ENCODE peak calls at places on chromosomes 11 and 22, in nine cellular contexts. W, M, F, L, E, J, K, D and R are unnamed samples.
A peak's percentile ranks its signal among the peaks of the same experiment; 100 is the strongest.

GRCh38 chr22:49934144-49934890 is 15.9 kb downstream of the CRELD2 start:
- DNase-seq in K (peak; percentile 18), L (no peak), E (no peak), W (no peak), J (peak; percentile 9), D (no peak), F (peak; percentile 75), M (peak; percentile 47), R (no peak)

GRCh38 chr22:17430298-17430900 is 61.1 kb downstream of the CECR2 start:
- DNase-seq in D (no peak), M (peak; percentile 96), L (peak; percentile 87), F (peak; percentile 32), J (peak; percentile 95), E (no peak), W (no peak), K (no peak), R (no peak)

GRCh38 chr11:40384991-40385390 is 1074.5 kb downstream of the LRRC4C start:
- DNase-seq in D (no peak), K (no peak), E (no peak), L (peak; percentile 4), F (no peak), M (peak; percentile 64), W (peak; percentile 14), J (peak; percentile 8), R (no peak)

GRCh38 chr11:82995754-82996398 is 75.8 kb downstream of the RAB30 start:
- DNase-seq in E (no peak), D (peak; percentile 24), L (peak; percentile 65), F (no peak), W (peak; percentile 67), K (no peak), J (peak; percentile 65), M (peak; percentile 41), R (no peak)

GRCh38 chr11:129866328-129866727 is 29.1 kb downstream of the NFRKB start:
- DNase-seq in J (no peak), M (no peak), E (no peak), L (no peak), F (no peak), K (no peak), D (no peak), W (no peak), R (no peak)

GRCh38 chr22:39518124-39518786 is 2.1 kb upstream of the ATF4 start:
- DNase-seq in K (no peak), F (no peak), D (no peak), J (peak; percentile 60), L (peak; percentile 56), E (no peak), W (no peak), M (no peak), R (no peak)

GRCh38 chr22:48424661-48425060 is 1403.0 kb downstream of the BRD1 start:
- DNase-seq in W (no peak), M (no peak), K (no peak), E (no peak), D (no peak), F (no peak), L (no peak), J (no peak), R (no peak)

GRCh38 chr11:116853461-116854073 is 16.1 kb upstream of the APOA1 start:
- DNase-seq in E (no peak), W (peak; percentile 92), F (peak; percentile 97), K (peak; percentile 99), L (peak; percentile 77), M (peak; percentile 90), D (no peak), J (peak; percentile 92), R (peak; percentile 72)

GRCh38 chr22:37177221-37177620 is 10.8 kb downstream of the C1QTNF6 start:
- DNase-seq in E (no peak), M (no peak), W (no peak), D (no peak), F (no peak), J (no peak), L (no peak), K (no peak), R (no peak)

GRCh38 chr11:112795142-112795815 is 165.9 kb upstream of the NCAM1 start:
- DNase-seq in L (peak; percentile 69), E (no peak), F (peak; percentile 66), J (peak; percentile 60), K (peak; percentile 70), M (peak; percentile 20), W (no peak), D (peak; percentile 48), R (peak; percentile 24)

DNA sequence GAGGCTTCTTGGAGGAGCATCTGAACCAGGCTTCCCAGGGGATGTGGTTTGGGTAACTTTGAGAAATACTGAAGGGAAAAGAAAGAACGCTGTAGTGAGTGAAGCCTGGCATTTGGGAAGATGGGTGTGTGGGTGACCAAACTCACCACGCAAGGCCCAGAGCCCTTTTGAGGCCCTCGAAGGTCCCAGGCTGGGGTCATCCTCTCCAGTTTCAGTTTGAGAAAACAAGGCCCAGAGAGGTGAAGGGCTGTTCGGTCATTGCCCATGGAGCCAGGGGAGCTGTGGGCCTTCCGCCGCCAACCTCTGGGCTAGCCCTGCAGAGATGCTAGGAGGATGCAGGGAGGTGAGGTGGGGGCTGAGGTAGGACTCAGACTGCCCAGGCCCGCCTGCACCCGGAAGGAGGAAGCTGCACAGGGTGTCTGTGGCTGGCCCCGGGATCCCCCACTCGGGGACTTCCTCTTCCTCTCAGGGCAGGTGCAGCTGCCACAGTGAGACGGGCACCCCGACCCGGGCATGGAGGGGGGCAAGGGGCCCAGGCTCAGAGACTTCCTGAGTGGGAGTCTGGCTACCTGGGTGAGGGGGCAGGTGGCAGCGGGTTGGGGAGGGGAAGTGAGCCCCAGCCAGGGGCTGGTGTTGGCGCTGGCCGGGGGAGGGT is at the start of gene CCDC88B:
- DNase-seq in W (no peak), L (no peak), K (no peak), E (peak; percentile 50), D (peak; percentile 59), F (peak; percentile 78), J (no peak), M (no peak), R (peak; percentile 50)
- H3K4me3 ChIP-seq in W (no peak within 1 kb of the TSS), L (no peak within 1 kb of the TSS), K (no peak within 1 kb of the TSS), E (peak within 1 kb of the TSS; percentile 56), D (peak within 1 kb of the TSS; percentile 28), F (no peak within 1 kb of the TSS), J (no peak within 1 kb of the TSS), M (no peak within 1 kb of the TSS), R (peak within 1 kb of the TSS; percentile 62)

GRCh38 chr11:65129649-65130441 is 4.5 kb downstream of the SYVN1 start:
- DNase-seq in L (no peak), J (no peak), M (no peak), W (no peak), K (no peak), F (peak; percentile 4), E (no peak), D (no peak), R (no peak)
- TF ChIP-seq CTCF in L (no peak), J (peak; percentile 3), M (no peak), W (no peak), K (peak; percentile 20), F (no peak), E (no peak), D (no peak), R (no peak)

DNA sequence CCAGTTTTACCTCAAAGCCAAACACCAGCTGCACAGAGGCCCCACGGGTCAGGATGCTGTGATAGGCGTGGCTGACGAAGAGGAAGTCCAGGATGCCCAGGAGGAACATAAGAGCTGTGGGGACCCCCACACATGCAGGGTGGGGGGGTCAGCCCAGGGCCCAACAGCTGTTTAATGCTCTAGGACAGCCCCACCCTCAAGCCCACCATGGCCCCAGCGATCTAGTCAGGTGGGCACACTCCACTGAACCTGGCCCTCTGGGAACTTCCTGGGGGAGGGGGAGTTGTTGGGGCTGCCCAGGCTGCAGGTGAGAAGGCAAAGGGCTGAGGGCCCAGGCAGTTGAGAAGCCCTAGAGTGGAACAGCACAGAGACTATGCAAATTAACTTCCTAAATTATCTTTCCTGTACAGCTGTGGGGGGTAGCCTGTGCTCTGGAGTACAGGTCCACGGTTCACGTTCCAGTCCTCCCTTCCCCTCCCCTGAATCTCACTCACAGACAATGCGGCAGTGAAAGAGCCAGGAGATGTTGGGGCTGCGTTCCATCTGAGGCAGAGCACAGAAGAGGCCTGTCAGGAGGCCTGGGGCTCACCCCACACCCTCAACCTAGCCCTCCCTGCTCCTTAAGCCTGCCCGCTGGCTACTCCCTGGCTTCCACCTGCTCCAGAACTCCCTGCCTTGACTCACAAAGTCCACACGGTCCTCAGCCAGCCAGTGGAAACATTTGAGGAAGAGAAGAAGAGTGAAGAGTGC is 1.9 kb downstream of the SYVN1 start:
- DNase-seq in E (no peak), W (no peak), D (no peak), F (peak; percentile 6), L (no peak), M (no peak), K (no peak), J (no peak), R (peak; percentile 78)
- H3K4me3 ChIP-seq in E (peak overlapping the region; percentile 72), W (no peak overlapping the region), D (no peak overlapping the region), F (peak overlapping the region; percentile 86), L (peak overlapping the region; percentile 94), M (no peak overlapping the region), K (peak overlapping the region; percentile 90), J (peak overlapping the region; percentile 93), R (peak overlapping the region; percentile 86)

DNA sequence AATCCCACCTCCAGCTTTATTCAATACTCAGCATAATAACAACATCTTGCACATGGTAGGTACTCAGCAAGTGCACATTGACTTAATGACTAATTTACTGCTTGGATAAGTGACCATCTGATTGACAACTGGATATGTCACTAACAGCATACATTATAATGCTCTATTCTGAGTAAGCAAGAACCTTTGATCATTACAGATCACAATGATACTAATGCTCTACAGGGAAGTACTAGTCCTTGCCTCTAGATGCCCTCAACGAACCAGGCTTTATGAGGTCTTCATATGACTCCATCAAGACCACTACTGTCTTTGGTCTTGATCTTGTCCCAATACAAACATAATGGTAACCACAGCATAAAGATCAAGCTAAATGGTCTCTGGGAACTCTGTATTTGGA is 167.6 kb upstream of the MTMR2 start:
- DNase-seq in D (no peak), K (peak; percentile 68), E (no peak), W (no peak), F (peak; percentile 72), M (no peak), J (no peak), L (no peak), R (peak; percentile 15)
- TF ChIP-seq CTCF in D (no peak), K (peak; percentile 65), E (peak; percentile 23), W (peak; percentile 10), F (peak; percentile 24), M (peak; percentile 8), J (no peak), L (no peak), R (peak; percentile 46)

DNA sequence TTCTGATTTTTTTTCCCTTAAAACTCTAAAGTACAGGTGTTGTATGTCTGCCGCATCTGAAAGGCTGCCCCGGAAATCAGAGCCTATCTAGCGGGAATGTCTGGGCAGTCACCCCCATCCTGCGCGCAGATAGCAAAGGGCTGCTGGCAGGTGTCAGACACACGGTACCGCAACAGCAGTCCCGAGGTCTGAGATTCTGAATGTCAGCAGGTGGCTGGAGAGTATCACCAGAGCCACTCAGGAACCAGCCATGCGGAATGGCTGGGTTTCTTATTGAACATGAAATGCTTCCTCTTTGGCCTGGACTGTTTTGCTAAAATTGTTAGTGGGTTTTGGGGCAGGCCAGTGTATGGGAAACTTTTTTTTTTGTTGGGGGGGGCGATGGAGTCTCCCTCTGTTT is 53.3 kb downstream of the CERK start:
- DNase-seq in W (no peak), K (no peak), D (no peak), F (no peak), M (no peak), J (no peak), E (no peak), L (no peak), R (peak; percentile 47)
- H3K4me3 ChIP-seq in W (no peak overlapping the region), K (no peak overlapping the region), D (no peak overlapping the region), F (no peak overlapping the region), M (no peak overlapping the region), J (no peak overlapping the region), E (no peak overlapping the region), L (no peak overlapping the region), R (no peak overlapping the region)